ENCODE peak calls at places on chromosomes 12 and 14, in six cellular contexts. One of them, this sample, is unnamed.

GRCh38 chr12:124683330-124683662 is 115.9 kb upstream of the NCOR2 start:
- DNase-seq in CD8-positive, alpha-beta T cell: no peak
- DNase-seq in esophagus squamous epithelium: no peak
- DNase-seq in uterus: no peak
- DNase-seq in breast epithelium: no peak
- DNase-seq in Caco-2: peak; percentile 94
- DNase-seq in this sample: no peak

GRCh38 chr14:71753976-71754375 is 178.3 kb upstream of the RGS6 start:
- DNase-seq in CD8-positive, alpha-beta T cell: no peak
- DNase-seq in esophagus squamous epithelium: no peak
- DNase-seq in uterus: no peak
- DNase-seq in breast epithelium: no peak
- DNase-seq in Caco-2: no peak
- DNase-seq in this sample: no peak

GRCh38 chr12:97276621-97277020 is 186.0 kb upstream of the RMST start:
- DNase-seq in CD8-positive, alpha-beta T cell: no peak
- DNase-seq in esophagus squamous epithelium: no peak
- DNase-seq in uterus: no peak
- DNase-seq in breast epithelium: no peak
- DNase-seq in Caco-2: no peak
- DNase-seq in this sample: no peak

GRCh38 chr12:93741741-93742085 is 64.5 kb downstream of the CRADD start:
- DNase-seq in CD8-positive, alpha-beta T cell: no peak
- DNase-seq in esophagus squamous epithelium: no peak
- DNase-seq in uterus: peak; percentile 48
- DNase-seq in breast epithelium: no peak
- DNase-seq in Caco-2: no peak
- DNase-seq in this sample: no peak

GRCh38 chr12:88245905-88246304 is 103.8 kb downstream of the TMTC3 start:
- DNase-seq in CD8-positive, alpha-beta T cell: no peak
- DNase-seq in esophagus squamous epithelium: no peak
- DNase-seq in uterus: no peak
- DNase-seq in breast epithelium: no peak
- DNase-seq in Caco-2: no peak
- DNase-seq in this sample: no peak

GRCh38 chr14:94102768-94103482 is 7.6 kb upstream of the IFI27 start:
- DNase-seq in CD8-positive, alpha-beta T cell: no peak
- DNase-seq in esophagus squamous epithelium: no peak
- DNase-seq in uterus: no peak
- DNase-seq in breast epithelium: no peak
- DNase-seq in Caco-2: no peak
- DNase-seq in this sample: no peak

GRCh38 chr12:5280091-5280490 is 151.8 kb upstream of the NTF3 start:
- DNase-seq in CD8-positive, alpha-beta T cell: no peak
- DNase-seq in esophagus squamous epithelium: no peak
- DNase-seq in uterus: no peak
- DNase-seq in breast epithelium: no peak
- DNase-seq in Caco-2: no peak
- DNase-seq in this sample: no peak

GRCh38 chr14:92551066-92551841 is 37.7 kb downstream of the RIN3 start:
- DNase-seq in CD8-positive, alpha-beta T cell: no peak
- DNase-seq in esophagus squamous epithelium: no peak
- DNase-seq in uterus: no peak
- DNase-seq in breast epithelium: no peak
- DNase-seq in Caco-2: no peak
- DNase-seq in this sample: no peak

GRCh38 chr12:124640096-124640495 is 72.7 kb upstream of the NCOR2 start:
- DNase-seq in CD8-positive, alpha-beta T cell: no peak
- DNase-seq in esophagus squamous epithelium: no peak
- DNase-seq in uterus: no peak
- DNase-seq in breast epithelium: no peak
- DNase-seq in Caco-2: no peak
- DNase-seq in this sample: no peak

GRCh38 chr12:44972746-44973421 is 78.0 kb downstream of the DBX2 start:
- DNase-seq in CD8-positive, alpha-beta T cell: no peak
- DNase-seq in esophagus squamous epithelium: no peak
- DNase-seq in uterus: no peak
- DNase-seq in breast epithelium: no peak
- DNase-seq in Caco-2: peak; percentile 42
- DNase-seq in this sample: no peak

GRCh38 chr12:30823140-30823669 is 68.5 kb upstream of the CAPRIN2 start:
- DNase-seq in CD8-positive, alpha-beta T cell: no peak
- DNase-seq in esophagus squamous epithelium: no peak
- DNase-seq in uterus: peak; percentile 30
- DNase-seq in breast epithelium: no peak
- DNase-seq in Caco-2: no peak
- DNase-seq in this sample: no peak

GRCh38 chr14:70130498-70130897 is 58.3 kb downstream of the SLC8A3 start:
- DNase-seq in CD8-positive, alpha-beta T cell: no peak
- DNase-seq in esophagus squamous epithelium: no peak
- DNase-seq in uterus: no peak
- DNase-seq in breast epithelium: no peak
- DNase-seq in Caco-2: no peak
- DNase-seq in this sample: no peak

GRCh38 chr12:42481368-42481767 is 108.2 kb downstream of the PRICKLE1 start:
- DNase-seq in CD8-positive, alpha-beta T cell: no peak
- DNase-seq in esophagus squamous epithelium: no peak
- DNase-seq in uterus: no peak
- DNase-seq in breast epithelium: no peak
- DNase-seq in Caco-2: no peak
- DNase-seq in this sample: no peak

GRCh38 chr14:20801726-20802125 is 918 bp downstream of the RNASE1 start:
- DNase-seq in CD8-positive, alpha-beta T cell: no peak
- DNase-seq in esophagus squamous epithelium: no peak
- DNase-seq in uterus: no peak
- DNase-seq in breast epithelium: peak; percentile 31
- DNase-seq in Caco-2: no peak
- DNase-seq in this sample: no peak

GRCh38 chr12:124774462-124775167 is 89.0 kb downstream of the SCARB1 start:
- DNase-seq in CD8-positive, alpha-beta T cell: no peak
- DNase-seq in esophagus squamous epithelium: no peak
- DNase-seq in uterus: peak; percentile 63
- DNase-seq in breast epithelium: no peak
- DNase-seq in Caco-2: no peak
- DNase-seq in this sample: no peak

GRCh38 chr12:129237881-129238280 is 384.6 kb downstream of the GLT1D1 start:
- DNase-seq in CD8-positive, alpha-beta T cell: no peak
- DNase-seq in esophagus squamous epithelium: no peak
- DNase-seq in uterus: no peak
- DNase-seq in breast epithelium: no peak
- DNase-seq in Caco-2: no peak
- DNase-seq in this sample: no peak

GRCh38 chr12:65156366-65156831 is 13.0 kb upstream of the LEMD3 start:
- DNase-seq in CD8-positive, alpha-beta T cell: no peak
- DNase-seq in esophagus squamous epithelium: no peak
- DNase-seq in uterus: no peak
- DNase-seq in breast epithelium: no peak
- DNase-seq in Caco-2: no peak
- DNase-seq in this sample: no peak

GRCh38 chr12:120584343-120585149 is 3.3 kb upstream of the POP5 start:
- DNase-seq in CD8-positive, alpha-beta T cell: peak; percentile 18
- DNase-seq in esophagus squamous epithelium: no peak
- DNase-seq in uterus: peak; percentile 26
- DNase-seq in breast epithelium: peak; percentile 19
- DNase-seq in Caco-2: peak; percentile 50
- DNase-seq in this sample: peak; percentile 41

GRCh38 chr12:46214668-46215429 is 54.0 kb downstream of the SLC38A1 start:
- DNase-seq in CD8-positive, alpha-beta T cell: peak; percentile 73
- DNase-seq in esophagus squamous epithelium: no peak
- DNase-seq in uterus: no peak
- DNase-seq in breast epithelium: no peak
- DNase-seq in Caco-2: no peak
- DNase-seq in this sample: no peak

GRCh38 chr12:38666425-38666824 is 239.0 kb downstream of the CPNE8 start:
- DNase-seq in CD8-positive, alpha-beta T cell: no peak
- DNase-seq in esophagus squamous epithelium: no peak
- DNase-seq in uterus: no peak
- DNase-seq in breast epithelium: no peak
- DNase-seq in Caco-2: no peak
- DNase-seq in this sample: no peak

GRCh38 chr12:91406920-91407341 is 224.3 kb upstream of the DCN start:
- DNase-seq in CD8-positive, alpha-beta T cell: no peak
- DNase-seq in esophagus squamous epithelium: no peak
- DNase-seq in uterus: no peak
- DNase-seq in breast epithelium: no peak
- DNase-seq in Caco-2: no peak
- DNase-seq in this sample: no peak

GRCh38 chr12:108766294-108766693 is 35.0 kb upstream of the CORO1C start:
- DNase-seq in CD8-positive, alpha-beta T cell: no peak
- DNase-seq in esophagus squamous epithelium: no peak
- DNase-seq in uterus: no peak
- DNase-seq in breast epithelium: no peak
- DNase-seq in Caco-2: no peak
- DNase-seq in this sample: no peak

GRCh38 chr12:121776190-121777098 is 17.0 kb downstream of the RHOF start:
- DNase-seq in CD8-positive, alpha-beta T cell: peak; percentile 80
- DNase-seq in esophagus squamous epithelium: no peak
- DNase-seq in uterus: peak; percentile 77
- DNase-seq in breast epithelium: no peak
- DNase-seq in Caco-2: peak; percentile 72
- DNase-seq in this sample: peak; percentile 84

DNA sequence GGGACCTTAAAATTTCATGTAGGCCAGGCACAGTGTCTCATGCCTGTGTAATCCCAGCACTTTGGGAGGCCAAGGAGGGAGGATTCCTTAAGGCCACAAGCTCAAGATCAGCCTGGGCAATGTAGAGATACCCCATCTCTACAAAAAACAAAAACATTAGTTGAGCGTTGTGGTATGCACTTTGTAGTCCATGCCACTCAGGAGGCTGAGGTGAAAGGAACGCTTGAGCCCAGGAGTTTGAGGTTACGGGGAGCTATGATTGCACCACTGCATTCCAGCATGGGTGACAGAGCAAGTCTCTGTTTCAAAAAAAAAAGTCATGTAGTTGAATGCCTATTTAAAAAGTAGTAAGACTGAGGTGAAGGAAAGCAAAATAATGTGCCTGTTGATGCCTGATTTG is 83.5 kb downstream of the TTC6 start:
- DNase-seq in CD8-positive, alpha-beta T cell: no peak
- DNase-seq in esophagus squamous epithelium: no peak
- DNase-seq in uterus: no peak
- DNase-seq in breast epithelium: no peak
- DNase-seq in Caco-2: no peak
- DNase-seq in this sample: no peak
- TF ChIP-seq CTCF in CD8-positive, alpha-beta T cell: no peak
- TF ChIP-seq CTCF in esophagus squamous epithelium: no peak
- TF ChIP-seq CTCF in uterus: no peak
- TF ChIP-seq CTCF in breast epithelium: no peak
- TF ChIP-seq CTCF in Caco-2: no peak
- TF ChIP-seq CTCF in this sample: no peak

GRCh38 chr14:74507796-74508195 is 14.2 kb downstream of the ISCA2 start:
- DNase-seq in CD8-positive, alpha-beta T cell: no peak
- DNase-seq in esophagus squamous epithelium: no peak
- DNase-seq in uterus: no peak
- DNase-seq in breast epithelium: peak; percentile 18
- DNase-seq in Caco-2: no peak
- DNase-seq in this sample: peak; percentile 7

GRCh38 chr14:74508844-74509428 is 15.4 kb downstream of the ISCA2 start:
- DNase-seq in CD8-positive, alpha-beta T cell: no peak
- DNase-seq in esophagus squamous epithelium: no peak
- DNase-seq in uterus: no peak
- DNase-seq in breast epithelium: no peak
- DNase-seq in Caco-2: no peak
- DNase-seq in this sample: peak; percentile 13

GRCh38 chr14:74509587-74510210 is 16.1 kb downstream of the ISCA2 start:
- DNase-seq in CD8-positive, alpha-beta T cell: no peak
- DNase-seq in esophagus squamous epithelium: no peak
- DNase-seq in uterus: no peak
- DNase-seq in breast epithelium: no peak
- DNase-seq in Caco-2: no peak
- DNase-seq in this sample: peak; percentile 53

GRCh38 chr14:74507085-74507484 is 13.5 kb downstream of the ISCA2 start:
- DNase-seq in CD8-positive, alpha-beta T cell: no peak
- DNase-seq in esophagus squamous epithelium: no peak
- DNase-seq in uterus: no peak
- DNase-seq in breast epithelium: peak; percentile 13
- DNase-seq in Caco-2: no peak
- DNase-seq in this sample: peak; percentile 8

DNA sequence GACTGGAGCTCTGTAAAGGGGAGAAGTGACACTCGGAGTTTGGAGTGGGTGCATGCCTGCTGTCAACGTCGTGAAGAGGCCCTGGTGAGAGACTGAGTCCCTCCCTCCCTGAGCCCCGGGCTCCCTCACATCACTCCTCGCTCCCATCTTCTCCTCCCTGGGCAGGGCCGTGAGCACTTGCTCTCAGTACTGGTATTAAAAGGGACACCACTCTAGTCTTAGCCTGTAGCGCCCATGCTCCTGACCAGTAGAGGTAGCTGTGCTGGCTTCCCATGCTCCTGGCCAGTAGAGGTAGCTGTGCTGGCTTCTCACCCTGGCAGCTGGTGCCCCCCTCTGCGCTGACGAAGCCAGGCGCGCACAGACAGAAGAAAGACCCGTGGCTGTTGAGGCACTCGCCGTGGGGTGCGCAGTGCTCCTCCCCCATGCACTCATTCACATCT is 14.7 kb downstream of the ISCA2 start:
- DNase-seq in CD8-positive, alpha-beta T cell: no peak
- DNase-seq in esophagus squamous epithelium: no peak
- DNase-seq in uterus: no peak
- DNase-seq in breast epithelium: peak; percentile 15
- DNase-seq in Caco-2: no peak
- DNase-seq in this sample: no peak
- TF ChIP-seq CTCF in CD8-positive, alpha-beta T cell: no peak
- TF ChIP-seq CTCF in esophagus squamous epithelium: no peak
- TF ChIP-seq CTCF in uterus: no peak
- TF ChIP-seq CTCF in breast epithelium: no peak
- TF ChIP-seq CTCF in Caco-2: peak; percentile 69
- TF ChIP-seq CTCF in this sample: no peak

GRCh38 chr12:58888131-58888783 is 32.0 kb downstream of the LRIG3 start:
- DNase-seq in CD8-positive, alpha-beta T cell: no peak
- DNase-seq in esophagus squamous epithelium: no peak
- DNase-seq in uterus: no peak
- DNase-seq in breast epithelium: peak; percentile 63
- DNase-seq in Caco-2: no peak
- DNase-seq in this sample: peak; percentile 44

GRCh38 chr12:58889557-58889956 is 30.7 kb downstream of the LRIG3 start:
- DNase-seq in CD8-positive, alpha-beta T cell: no peak
- DNase-seq in esophagus squamous epithelium: no peak
- DNase-seq in uterus: no peak
- DNase-seq in breast epithelium: peak; percentile 59
- DNase-seq in Caco-2: no peak
- DNase-seq in this sample: no peak

GRCh38 chr12:58884916-58885315 is 35.4 kb downstream of the LRIG3 start:
- DNase-seq in CD8-positive, alpha-beta T cell: no peak
- DNase-seq in esophagus squamous epithelium: no peak
- DNase-seq in uterus: no peak
- DNase-seq in breast epithelium: no peak
- DNase-seq in Caco-2: no peak
- DNase-seq in this sample: no peak

GRCh38 chr12:58886474-58886873 is 33.8 kb downstream of the LRIG3 start:
- DNase-seq in CD8-positive, alpha-beta T cell: no peak
- DNase-seq in esophagus squamous epithelium: no peak
- DNase-seq in uterus: no peak
- DNase-seq in breast epithelium: no peak
- DNase-seq in Caco-2: no peak
- DNase-seq in this sample: no peak

GRCh38 chr12:58887071-58887470 is 33.2 kb downstream of the LRIG3 start:
- DNase-seq in CD8-positive, alpha-beta T cell: no peak
- DNase-seq in esophagus squamous epithelium: no peak
- DNase-seq in uterus: no peak
- DNase-seq in breast epithelium: no peak
- DNase-seq in Caco-2: no peak
- DNase-seq in this sample: no peak
- TF ChIP-seq CTCF in CD8-positive, alpha-beta T cell: no peak
- TF ChIP-seq CTCF in esophagus squamous epithelium: no peak
- TF ChIP-seq CTCF in uterus: no peak
- TF ChIP-seq CTCF in breast epithelium: no peak
- TF ChIP-seq CTCF in Caco-2: no peak
- TF ChIP-seq CTCF in this sample: no peak

GRCh38 chr14:95293474-95293873 is 26.2 kb downstream of the CLMN start:
- DNase-seq in CD8-positive, alpha-beta T cell: no peak
- DNase-seq in esophagus squamous epithelium: no peak
- DNase-seq in uterus: no peak
- DNase-seq in breast epithelium: no peak
- DNase-seq in Caco-2: no peak
- DNase-seq in this sample: peak; percentile 34
- TF ChIP-seq CTCF in CD8-positive, alpha-beta T cell: no peak
- TF ChIP-seq CTCF in esophagus squamous epithelium: no peak
- TF ChIP-seq CTCF in uterus: no peak
- TF ChIP-seq CTCF in breast epithelium: no peak
- TF ChIP-seq CTCF in Caco-2: no peak
- TF ChIP-seq CTCF in this sample: no peak

This sample was measured in tibial artery.